ENCODE peak calls at places on chromosomes 11 and 22, in four cellular contexts. A is fibroblast of lung, M is right lobe of liver, V is tibial artery. B is an unnamed sample.

GRCh38 chr22:47196881-47197701 is 434.6 kb downstream of the TBC1D22A start:
- DNase-seq in V (no peak), A (no peak), M (no peak), B (no peak)

GRCh38 chr11:75350122-75350742 is 1.2 kb downstream of the ARRB1 start:
- DNase-seq in A (no peak), V (no peak), M (no peak), B (no peak)

GRCh38 chr11:94400075-94400838 is 962 bp downstream of the GPR83 start:
- DNase-seq in A (no peak), V (no peak), M (no peak), B (no peak)

GRCh38 chr11:35647535-35648092 is 15.0 kb upstream of the TRIM44 start:
- DNase-seq in V (no peak), A (no peak), M (no peak), B (no peak)

GRCh38 chr22:41478891-41479521 is 10.1 kb downstream of the ACO2 start:
- DNase-seq in M (peak; percentile 71), V (peak; percentile 30), A (peak; percentile 6), B (no peak)

GRCh38 chr11:96014234-96014633 is 90.3 kb upstream of the MTMR2 start:
- DNase-seq in A (peak; percentile 74), V (no peak), M (no peak), B (no peak)

GRCh38 chr22:38316340-38317236 is 645 bp downstream of the CSNK1E start:
- DNase-seq in V (peak; percentile 74), M (peak; percentile 78), A (peak; percentile 60), B (no peak)

GRCh38 chr11:2673871-2674471 is 25.8 kb downstream of the KCNQ1OT1 start:
- DNase-seq in V (peak; percentile 13), A (peak; percentile 32), M (no peak), B (peak; percentile 52)

GRCh38 chr11:47233989-47234668 is 14.5 kb downstream of the ACP2 start:
- DNase-seq in A (peak; percentile 73), V (no peak), M (no peak), B (no peak)

GRCh38 chr11:15594607-15595006 is 479.9 kb downstream of the INSC start:
- DNase-seq in M (no peak), V (no peak), A (no peak), B (no peak)

DNA sequence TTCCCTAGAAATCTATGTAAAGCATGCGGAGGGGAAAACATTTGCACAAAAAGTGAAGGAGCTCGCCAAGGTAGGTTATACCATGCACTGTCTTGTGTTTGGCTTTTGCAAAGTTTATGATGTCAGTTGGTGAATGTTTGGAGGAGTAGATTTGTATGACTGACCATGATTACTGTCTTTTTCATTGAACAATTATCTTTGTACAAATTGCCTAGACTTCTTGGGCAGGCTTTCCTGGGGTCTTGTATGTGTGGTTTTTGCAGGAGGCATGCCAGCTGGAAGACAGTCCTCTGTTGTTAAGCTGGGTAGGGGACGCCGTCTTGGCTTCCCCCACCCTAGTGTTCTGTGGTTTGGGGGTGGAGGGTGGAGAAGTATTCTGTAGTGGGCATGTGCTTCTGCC is 123.6 kb upstream of the HSD17B12 start:
- DNase-seq in V (no peak), A (no peak), M (no peak), B (no peak)
- H3K4me3 ChIP-seq in V (no peak overlapping the region), A (no peak overlapping the region), M (no peak overlapping the region), B (no peak overlapping the region)

GRCh38 chr22:21593406-21594232 is 26.1 kb downstream of the UBE2L3 start:
- DNase-seq in V (no peak), A (no peak), M (no peak), B (no peak)
- TF ChIP-seq CTCF in V (no peak), A (no peak), M (no peak), B (peak; percentile 61)

DNA sequence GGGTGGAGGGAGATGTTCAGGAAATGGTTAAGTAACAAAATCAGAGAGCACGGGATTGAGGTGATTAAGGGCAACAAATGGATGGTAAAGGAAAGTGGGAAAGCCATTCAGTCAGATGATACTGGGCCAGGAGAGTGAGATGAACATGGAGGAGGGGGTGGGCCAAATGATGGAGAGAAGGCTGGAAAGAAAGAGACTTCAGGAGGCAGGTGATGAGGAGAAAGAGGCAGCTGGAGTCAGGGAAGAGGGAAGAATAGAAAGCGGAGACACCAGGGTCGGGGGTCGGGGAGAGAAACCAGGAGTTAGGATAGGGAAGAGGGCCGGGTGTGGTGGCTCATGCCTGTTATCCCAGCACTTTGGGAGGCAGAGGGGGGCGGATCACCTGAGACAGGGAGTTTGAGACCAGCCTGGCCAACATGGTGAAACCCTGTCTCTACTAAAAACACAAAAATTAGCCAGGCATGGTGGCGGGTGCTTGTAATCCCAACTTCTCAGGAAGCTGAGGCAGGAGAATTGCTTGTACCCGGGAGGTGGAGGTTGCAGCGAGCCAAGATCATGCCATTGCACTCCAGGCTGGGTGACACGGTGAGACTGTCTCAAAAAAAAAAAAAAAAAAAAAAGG is 4.7 kb upstream of the KDM2A start:
- DNase-seq in V (no peak), M (peak; percentile 50), A (no peak), B (no peak)
- H3K4me3 ChIP-seq in V (no peak overlapping the region), M (peak overlapping the region; percentile 22), A (no peak overlapping the region), B (no peak overlapping the region)

GRCh38 chr11:9138133-9138453 is 46.7 kb upstream of the SCUBE2 start:
- DNase-seq in A (no peak), V (no peak), M (no peak), B (no peak)
- TF ChIP-seq CTCF in A (no peak), V (no peak), M (no peak), B (no peak)

GRCh38 chr11:64539239-64539638 is 51.8 kb upstream of the SLC22A12 start:
- DNase-seq in V (no peak), A (no peak), M (no peak), B (no peak)
- H3K4me3 ChIP-seq in V (no peak overlapping the region), A (no peak overlapping the region), M (no peak overlapping the region), B (no peak overlapping the region)

DNA sequence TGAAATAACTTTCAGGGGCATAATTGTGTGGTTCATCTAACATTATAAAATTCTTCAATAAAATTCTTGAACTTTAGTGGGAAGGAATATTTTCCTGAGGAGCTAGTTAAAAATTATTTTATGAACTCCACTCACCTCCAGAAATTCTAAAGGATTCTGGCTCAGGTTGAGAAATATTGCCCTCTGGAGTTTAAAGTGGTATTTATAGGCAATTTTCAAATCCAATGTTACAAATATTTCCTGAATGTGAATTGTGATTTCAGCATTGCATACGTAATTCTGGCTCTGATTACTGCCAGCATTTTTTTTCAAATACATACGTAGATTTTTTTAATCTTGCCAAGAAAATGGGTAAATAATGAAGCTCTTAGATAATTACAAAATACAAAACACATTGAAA is 598.2 kb upstream of the ANO3 start:
- DNase-seq in M (no peak), A (no peak), V (no peak), B (no peak)
- TF ChIP-seq CTCF in M (peak; percentile 27), A (no peak), V (no peak), B (peak; percentile 47)

GRCh38 chr11:73859671-73860070 is 17.0 kb downstream of the COA4 start:
- DNase-seq in V (no peak), A (peak; percentile 14), M (no peak), B (no peak)

GRCh38 chr11:73851046-73851764 is 25.4 kb downstream of the COA4 start:
- DNase-seq in A (no peak), V (no peak), M (no peak), B (no peak)

GRCh38 chr11:73852049-73852448 is 24.6 kb downstream of the COA4 start:
- DNase-seq in M (no peak), V (no peak), A (no peak), B (no peak)

GRCh38 chr11:73856001-73856663 is 20.5 kb downstream of the COA4 start:
- DNase-seq in M (no peak), A (no peak), V (no peak), B (no peak)

GRCh38 chr11:73854680-73855079 is 22.0 kb downstream of the COA4 start:
- DNase-seq in M (no peak), V (no peak), A (peak; percentile 31), B (no peak)
- H3K4me3 ChIP-seq in M (no peak overlapping the region), V (no peak overlapping the region), A (no peak overlapping the region), B (no peak overlapping the region)

DNA sequence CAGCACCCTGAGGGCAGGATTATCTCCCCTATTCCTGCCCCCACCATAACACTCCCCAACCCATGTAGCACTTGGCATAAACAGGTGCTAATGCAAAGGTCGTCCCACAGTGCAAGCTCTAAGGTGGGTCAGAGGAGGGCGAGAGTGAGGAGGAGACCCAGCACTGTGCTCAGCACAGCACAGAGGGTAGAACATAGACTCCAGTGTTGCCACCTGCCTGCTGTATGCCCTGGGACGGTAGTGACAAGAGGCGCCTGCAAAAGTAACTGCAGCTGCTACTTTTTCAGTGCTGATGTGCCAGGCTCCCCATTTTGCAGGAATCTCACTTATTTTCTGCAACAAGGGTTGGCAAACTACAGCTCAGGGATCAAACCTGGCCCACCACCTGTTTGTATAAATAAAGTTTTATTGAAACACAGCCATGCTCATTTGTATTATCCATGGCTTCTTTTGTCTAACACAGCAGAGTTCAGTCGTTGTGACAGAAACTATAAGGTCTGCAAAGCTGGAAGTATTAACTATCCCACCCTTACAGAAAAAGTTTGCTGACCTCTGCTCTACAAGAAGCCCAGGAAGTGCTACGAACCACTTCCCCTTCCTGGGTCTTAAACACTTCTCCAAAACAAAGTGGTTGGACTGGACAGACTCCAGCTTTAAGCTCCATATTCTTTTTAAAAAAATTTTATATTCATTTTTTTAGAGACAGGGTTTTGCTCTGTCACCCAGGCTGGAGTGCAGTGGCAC is 16.9 kb upstream of the CDC42BPG start:
- DNase-seq in M (no peak), A (no peak), V (no peak), B (no peak)
- TF ChIP-seq CTCF in M (no peak), A (no peak), V (no peak), B (no peak)